ENCODE peak calls at places on chromosomes 7 and 10, in four cellular contexts. One of them, this sample, is unnamed.

GRCh38 chr7:155209478-155209864 is 88.2 kb upstream of the INSIG1 start:
- DNase-seq in CD4-positive, alpha-beta T cell: no peak
- DNase-seq in Calu3: no peak
- DNase-seq in ascending aorta: no peak
- DNase-seq in this sample: no peak

GRCh38 chr10:14617125-14617524 is 157.6 kb downstream of the FAM107B start:
- DNase-seq in Calu3: no peak
- DNase-seq in CD4-positive, alpha-beta T cell: no peak
- DNase-seq in ascending aorta: no peak
- DNase-seq in this sample: no peak

GRCh38 chr7:100967292-100967863 is 2.0 kb upstream of the MUC12 start:
- DNase-seq in CD4-positive, alpha-beta T cell: no peak
- DNase-seq in ascending aorta: no peak
- DNase-seq in Calu3: no peak
- DNase-seq in this sample: no peak

GRCh38 chr7:78279035-78279434 is 480.5 kb downstream of the PHTF2 start:
- DNase-seq in CD4-positive, alpha-beta T cell: no peak
- DNase-seq in ascending aorta: no peak
- DNase-seq in Calu3: no peak
- DNase-seq in this sample: no peak

GRCh38 chr10:6647811-6648526 is 67.9 kb upstream of the PRKCQ start:
- DNase-seq in Calu3: peak
- DNase-seq in CD4-positive, alpha-beta T cell: peak
- DNase-seq in ascending aorta: no peak
- DNase-seq in this sample: peak

GRCh38 chr7:47474937-47475879 is 106.7 kb downstream of the TNS3 start:
- DNase-seq in Calu3: peak
- DNase-seq in CD4-positive, alpha-beta T cell: no peak
- DNase-seq in ascending aorta: peak
- DNase-seq in this sample: peak

GRCh38 chr7:134186022-134186421 is 58.9 kb downstream of the LRGUK start:
- DNase-seq in ascending aorta: no peak
- DNase-seq in Calu3: no peak
- DNase-seq in CD4-positive, alpha-beta T cell: no peak
- DNase-seq in this sample: no peak

GRCh38 chr10:18540195-18540594 is 111.2 kb downstream of the NSUN6 start:
- DNase-seq in ascending aorta: no peak
- DNase-seq in CD4-positive, alpha-beta T cell: no peak
- DNase-seq in Calu3: no peak
- DNase-seq in this sample: no peak

GRCh38 chr7:121076350-121077164 is 88.0 kb downstream of the CPED1 start:
- DNase-seq in ascending aorta: no peak
- DNase-seq in Calu3: no peak
- DNase-seq in CD4-positive, alpha-beta T cell: no peak
- DNase-seq in this sample: no peak

GRCh38 chr7:102432476-102433318 is 678 bp upstream of the ORAI2 start:
- DNase-seq in Calu3: no peak
- DNase-seq in ascending aorta: no peak
- DNase-seq in CD4-positive, alpha-beta T cell: no peak
- DNase-seq in this sample: no peak

GRCh38 chr7:40483630-40484029 is 348.8 kb downstream of the SUGCT start:
- DNase-seq in Calu3: no peak
- DNase-seq in ascending aorta: no peak
- DNase-seq in CD4-positive, alpha-beta T cell: no peak
- DNase-seq in this sample: no peak
- TF ChIP-seq CTCF in Calu3: no peak
- TF ChIP-seq CTCF in ascending aorta: no peak
- TF ChIP-seq CTCF in CD4-positive, alpha-beta T cell: no peak
- TF ChIP-seq CTCF in this sample: no peak

GRCh38 chr10:34305189-34305588 is 509.9 kb downstream of the PARD3 start:
- DNase-seq in ascending aorta: no peak
- DNase-seq in CD4-positive, alpha-beta T cell: no peak
- DNase-seq in Calu3: peak
- DNase-seq in this sample: peak
- TF ChIP-seq CTCF in ascending aorta: no peak
- TF ChIP-seq CTCF in CD4-positive, alpha-beta T cell: no peak
- TF ChIP-seq CTCF in Calu3: no peak
- TF ChIP-seq CTCF in this sample: peak

GRCh38 chr10:119867317-119867716 is 5.3 kb downstream of the MCMBP start:
- DNase-seq in Calu3: no peak
- DNase-seq in CD4-positive, alpha-beta T cell: no peak
- DNase-seq in ascending aorta: no peak
- DNase-seq in this sample: no peak

GRCh38 chr10:119872610-119872859 is at the start of gene MCMBP:
- DNase-seq in Calu3: no peak
- DNase-seq in CD4-positive, alpha-beta T cell: no peak
- DNase-seq in ascending aorta: no peak
- DNase-seq in this sample: peak

GRCh38 chr10:119871881-119872609 is 598 bp downstream of the MCMBP start:
- DNase-seq in ascending aorta: no peak
- DNase-seq in Calu3: peak
- DNase-seq in CD4-positive, alpha-beta T cell: peak
- DNase-seq in this sample: peak

GRCh38 chr10:119878524-119878923 is 5.9 kb upstream of the MCMBP start:
- DNase-seq in CD4-positive, alpha-beta T cell: no peak
- DNase-seq in ascending aorta: no peak
- DNase-seq in Calu3: no peak
- DNase-seq in this sample: no peak

DNA sequence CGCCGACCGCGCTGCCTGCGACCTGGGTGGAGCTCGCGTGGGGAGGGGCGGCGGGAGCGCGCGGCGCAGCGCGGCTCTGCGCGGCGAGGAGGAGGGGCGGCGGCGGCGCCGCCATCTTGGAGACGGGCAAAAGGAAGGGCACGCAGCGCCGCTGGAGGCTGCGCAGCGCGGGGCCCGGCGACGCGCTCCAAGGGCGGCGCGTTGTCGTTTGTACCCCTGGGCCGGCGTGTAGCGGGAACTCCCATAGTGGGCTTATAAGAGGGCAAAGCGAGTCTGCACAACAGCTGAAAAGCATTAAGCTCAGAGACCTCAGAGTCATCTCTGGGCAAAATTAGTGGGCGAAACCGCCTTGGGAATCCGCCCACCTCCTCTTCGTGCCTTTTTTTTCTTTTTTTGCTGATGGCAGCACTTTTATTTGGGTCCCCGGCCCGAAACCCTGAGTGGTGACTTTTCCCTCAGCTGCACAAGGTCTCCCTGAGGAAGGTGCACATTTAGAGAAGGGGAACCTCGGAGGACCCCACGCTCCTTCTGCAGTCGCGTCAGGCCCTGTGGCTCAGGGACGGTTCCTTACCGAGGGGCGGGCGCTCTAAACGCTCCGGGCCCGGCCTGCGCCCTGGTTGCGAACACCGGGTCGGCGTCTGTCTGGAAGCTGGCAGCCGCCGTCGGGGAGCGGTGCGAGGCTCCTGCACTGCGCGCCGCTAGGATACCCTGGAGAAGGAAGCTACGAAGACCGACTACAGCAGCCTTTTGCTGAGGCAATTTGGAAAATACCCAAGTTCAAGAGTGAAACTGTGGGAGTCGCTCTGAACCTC is 423 bp upstream of the MCMBP start:
- DNase-seq in CD4-positive, alpha-beta T cell: peak
- DNase-seq in Calu3: peak
- DNase-seq in ascending aorta: peak
- DNase-seq in this sample: peak
- TF ChIP-seq CTCF in CD4-positive, alpha-beta T cell: no peak
- TF ChIP-seq CTCF in Calu3: no peak
- TF ChIP-seq CTCF in ascending aorta: no peak
- TF ChIP-seq CTCF in this sample: no peak

DNA sequence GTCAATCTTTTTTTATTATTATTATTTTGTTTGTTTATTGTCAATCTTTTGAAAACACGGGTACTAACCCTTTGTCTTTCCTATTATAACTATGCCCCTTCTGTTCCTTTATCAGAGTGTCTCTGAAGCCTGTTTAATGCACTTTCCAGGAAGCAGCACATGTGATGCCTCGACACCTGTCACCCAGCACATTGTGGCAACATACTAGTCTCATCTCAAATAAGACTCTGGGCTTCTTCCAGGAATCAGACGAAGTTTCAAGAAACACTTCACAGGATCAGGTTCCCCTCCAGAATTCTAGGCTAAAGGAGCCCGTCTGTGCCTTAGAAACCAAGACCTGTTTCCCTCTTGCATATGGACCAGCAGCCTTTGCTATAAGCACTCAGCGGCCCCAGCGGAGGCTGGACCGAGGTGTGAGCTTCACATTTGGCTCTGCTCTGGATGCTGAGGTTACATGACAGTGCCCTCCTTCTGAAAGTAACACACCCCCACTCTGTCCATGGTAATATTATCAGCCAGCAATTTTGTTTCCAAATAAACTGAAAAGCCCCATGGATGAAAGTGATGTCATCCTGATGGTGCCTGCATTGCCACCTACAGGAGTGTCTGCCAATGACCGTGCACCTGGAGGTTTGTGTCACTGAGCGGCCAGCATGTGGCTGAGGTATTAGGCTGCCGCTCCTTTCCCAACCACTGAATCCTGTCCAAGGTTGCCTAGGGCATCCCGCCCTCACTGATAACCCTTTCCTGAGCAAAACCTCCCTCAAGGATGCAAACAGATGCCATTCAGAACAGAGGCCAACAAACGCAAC is 38.1 kb downstream of the MKI67 start:
- DNase-seq in ascending aorta: no peak
- DNase-seq in CD4-positive, alpha-beta T cell: no peak
- DNase-seq in Calu3: peak
- DNase-seq in this sample: no peak
- TF ChIP-seq CTCF in ascending aorta: no peak
- TF ChIP-seq CTCF in CD4-positive, alpha-beta T cell: no peak
- TF ChIP-seq CTCF in Calu3: no peak
- TF ChIP-seq CTCF in this sample: peak

GRCh38 chr10:21495002-21495685 is 30.3 kb downstream of the SKIDA1 start:
- DNase-seq in ascending aorta: no peak
- DNase-seq in CD4-positive, alpha-beta T cell: no peak
- DNase-seq in Calu3: no peak
- DNase-seq in this sample: no peak

GRCh38 chr10:21495686-21496284 is 29.7 kb downstream of the SKIDA1 start:
- DNase-seq in Calu3: peak
- DNase-seq in CD4-positive, alpha-beta T cell: peak
- DNase-seq in ascending aorta: no peak
- DNase-seq in this sample: peak

GRCh38 chr10:21493841-21494220 is 31.7 kb downstream of the SKIDA1 start:
- DNase-seq in ascending aorta: no peak
- DNase-seq in CD4-positive, alpha-beta T cell: no peak
- DNase-seq in Calu3: no peak
- DNase-seq in this sample: no peak

GRCh38 chr10:21496285-21497176 is 29.0 kb downstream of the SKIDA1 start:
- DNase-seq in Calu3: peak
- DNase-seq in ascending aorta: no peak
- DNase-seq in CD4-positive, alpha-beta T cell: peak
- DNase-seq in this sample: peak

GRCh38 chr10:21494221-21495001 is 31.1 kb downstream of the SKIDA1 start:
- DNase-seq in Calu3: peak
- DNase-seq in ascending aorta: no peak
- DNase-seq in CD4-positive, alpha-beta T cell: no peak
- DNase-seq in this sample: no peak
- TF ChIP-seq CTCF in Calu3: no peak
- TF ChIP-seq CTCF in ascending aorta: peak
- TF ChIP-seq CTCF in CD4-positive, alpha-beta T cell: no peak
- TF ChIP-seq CTCF in this sample: no peak

GRCh38 chr7:13169356-13169755 is 481.9 kb downstream of the ARL4A start:
- DNase-seq in Calu3: no peak
- DNase-seq in CD4-positive, alpha-beta T cell: no peak
- DNase-seq in ascending aorta: no peak
- DNase-seq in this sample: no peak
- TF ChIP-seq CTCF in Calu3: no peak
- TF ChIP-seq CTCF in CD4-positive, alpha-beta T cell: no peak
- TF ChIP-seq CTCF in ascending aorta: no peak
- TF ChIP-seq CTCF in this sample: no peak

DNA sequence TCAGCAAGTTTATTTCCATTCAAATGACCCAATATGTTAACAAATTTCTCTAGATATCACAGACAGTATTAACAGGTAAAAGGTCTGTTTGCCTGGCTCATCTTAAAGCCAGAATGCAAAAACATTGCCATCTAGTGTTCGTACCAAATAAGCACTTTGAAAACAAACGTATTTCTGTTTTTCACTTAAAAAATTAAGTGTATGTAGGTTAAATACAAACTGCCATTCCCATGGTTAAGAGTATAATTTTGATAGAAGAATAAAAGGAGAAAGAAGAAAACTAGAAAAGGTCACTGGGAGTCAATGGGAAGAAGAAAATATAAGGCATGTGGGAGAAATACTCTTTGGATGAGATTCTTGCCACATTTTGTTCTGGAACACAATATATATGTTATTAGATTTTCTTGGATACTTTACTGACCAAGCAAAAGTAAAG is 51.0 kb downstream of the ORC5 start:
- DNase-seq in ascending aorta: no peak
- DNase-seq in CD4-positive, alpha-beta T cell: no peak
- DNase-seq in Calu3: no peak
- DNase-seq in this sample: no peak
- TF ChIP-seq CTCF in ascending aorta: peak
- TF ChIP-seq CTCF in CD4-positive, alpha-beta T cell: peak
- TF ChIP-seq CTCF in Calu3: no peak
- TF ChIP-seq CTCF in this sample: peak

This sample was measured in progenitor cell of endocrine pancreas.